ENCODE peak calls at places on chromosomes 4 and X, in eight cellular contexts. Z is HCT116, G is lower leg skin, J is spleen, M is esophagus squamous epithelium, Q is IMR-90, X is Peyer's patch, U is K562. N is an unnamed sample.
A peak's percentile ranks its signal among the peaks of the same experiment; 100 is the strongest.

GRCh38 chr4:124144302-124144701 is 568.2 kb downstream of the ANKRD50 start:
- DNase-seq in Z (no peak), G (no peak), J (no peak), M (no peak), Q (no peak), X (no peak), U (no peak), N (no peak)

GRCh38 chr4:136581119-136581518 is 951.2 kb downstream of the PCDH18 start:
- DNase-seq in Z (no peak), G (no peak), J (no peak), M (no peak), Q (no peak), X (no peak), U (no peak), N (no peak)

GRCh38 chrX:102516314-102516936 is at the start of gene TMSB15A:
- DNase-seq in Z (no peak), G (peak; percentile 90), J (peak; percentile 84), M (no peak), Q (peak; percentile 28), X (peak; percentile 72), U (peak; percentile 64), N (peak; percentile 57)

GRCh38 chrX:116417968-116418367 is 18.4 kb upstream of the SLC6A14 start:
- DNase-seq in Z (no peak), G (no peak), J (no peak), M (no peak), Q (no peak), X (no peak), U (no peak), N (no peak)

GRCh38 chr4:46219872-46220271 is 96.0 kb upstream of the GABRG1 start:
- DNase-seq in Z (no peak), G (no peak), J (no peak), M (no peak), Q (no peak), X (no peak), U (no peak), N (no peak)

GRCh38 chr4:155602351-155603140 is 64.1 kb upstream of the GUCY1A1 start:
- DNase-seq in Z (no peak), G (no peak), J (no peak), M (no peak), Q (no peak), X (no peak), U (no peak), N (no peak)

GRCh38 chr4:18684932-18685331 is 663.4 kb upstream of the LCORL start:
- DNase-seq in Z (no peak), G (no peak), J (no peak), M (no peak), Q (no peak), X (no peak), U (no peak), N (no peak)

GRCh38 chrX:115367455-115367854 is 77.9 kb downstream of the LUZP4 start:
- DNase-seq in Z (no peak), G (no peak), J (no peak), M (no peak), Q (peak; percentile 56), X (no peak), U (no peak), N (no peak)

GRCh38 chrX:23317799-23318724 is 16.6 kb upstream of the PTCHD1 start:
- DNase-seq in Z (no peak), G (no peak), J (no peak), M (no peak), Q (no peak), X (no peak), U (peak; percentile 41), N (no peak)

GRCh38 chrX:257681-258289 is 23.4 kb upstream of the PLCXD1 start:
- DNase-seq in Z (no peak), G (peak; percentile 83), J (peak; percentile 67), M (no peak), Q (no peak), X (no peak), U (no peak), N (no peak)

GRCh38 chrX:68832516-68833447 is 4.0 kb downstream of the EFNB1 start:
- DNase-seq in Z (no peak), G (peak; percentile 79), J (no peak), M (no peak), Q (no peak), X (peak; percentile 37), U (no peak), N (peak; percentile 16)

DNA sequence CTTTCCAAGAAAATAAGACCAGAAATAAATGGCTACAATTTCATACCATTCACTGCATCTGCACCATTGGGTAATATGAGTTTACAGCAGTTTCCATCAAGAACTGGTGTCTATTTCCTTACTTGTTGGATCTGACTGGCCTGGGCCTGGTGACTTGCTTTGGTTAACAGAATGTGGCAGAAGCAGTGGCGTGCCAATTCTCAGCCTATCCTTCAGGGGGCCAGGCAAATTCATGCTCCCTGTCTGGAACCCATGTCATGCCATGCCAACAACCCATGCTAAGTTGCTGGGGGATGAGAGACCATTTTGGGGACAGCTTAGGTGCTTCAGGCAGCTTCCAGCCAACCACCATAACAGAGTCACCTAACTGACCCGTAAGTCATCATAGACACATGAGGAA is 656.7 kb downstream of the SPOCK3 start:
- DNase-seq in Z (no peak), G (no peak), J (no peak), M (no peak), Q (no peak), X (no peak), U (no peak), N (no peak)
- TF ChIP-seq CTCF in Z (peak; percentile 7), G (no peak), J (no peak), M (no peak), Q (no peak), X (no peak), U (no peak), N (no peak)

GRCh38 chr4:184269879-184270430 is 52.3 kb upstream of the ENPP6 start:
- DNase-seq in Z (no peak), G (no peak), J (no peak), M (no peak), Q (no peak), X (no peak), U (no peak), N (no peak)

GRCh38 chr4:184275766-184276165 is 58.1 kb upstream of the ENPP6 start:
- DNase-seq in Z (no peak), G (no peak), J (no peak), M (no peak), Q (peak; percentile 33), X (no peak), U (no peak), N (no peak)

GRCh38 chr4:184270808-184271413 is 53.2 kb upstream of the ENPP6 start:
- DNase-seq in Z (no peak), G (no peak), J (no peak), M (no peak), Q (no peak), X (no peak), U (no peak), N (no peak)

GRCh38 chr4:184274288-184274951 is 56.7 kb upstream of the ENPP6 start:
- DNase-seq in Z (no peak), G (no peak), J (no peak), M (no peak), Q (no peak), X (no peak), U (no peak), N (no peak)

DNA sequence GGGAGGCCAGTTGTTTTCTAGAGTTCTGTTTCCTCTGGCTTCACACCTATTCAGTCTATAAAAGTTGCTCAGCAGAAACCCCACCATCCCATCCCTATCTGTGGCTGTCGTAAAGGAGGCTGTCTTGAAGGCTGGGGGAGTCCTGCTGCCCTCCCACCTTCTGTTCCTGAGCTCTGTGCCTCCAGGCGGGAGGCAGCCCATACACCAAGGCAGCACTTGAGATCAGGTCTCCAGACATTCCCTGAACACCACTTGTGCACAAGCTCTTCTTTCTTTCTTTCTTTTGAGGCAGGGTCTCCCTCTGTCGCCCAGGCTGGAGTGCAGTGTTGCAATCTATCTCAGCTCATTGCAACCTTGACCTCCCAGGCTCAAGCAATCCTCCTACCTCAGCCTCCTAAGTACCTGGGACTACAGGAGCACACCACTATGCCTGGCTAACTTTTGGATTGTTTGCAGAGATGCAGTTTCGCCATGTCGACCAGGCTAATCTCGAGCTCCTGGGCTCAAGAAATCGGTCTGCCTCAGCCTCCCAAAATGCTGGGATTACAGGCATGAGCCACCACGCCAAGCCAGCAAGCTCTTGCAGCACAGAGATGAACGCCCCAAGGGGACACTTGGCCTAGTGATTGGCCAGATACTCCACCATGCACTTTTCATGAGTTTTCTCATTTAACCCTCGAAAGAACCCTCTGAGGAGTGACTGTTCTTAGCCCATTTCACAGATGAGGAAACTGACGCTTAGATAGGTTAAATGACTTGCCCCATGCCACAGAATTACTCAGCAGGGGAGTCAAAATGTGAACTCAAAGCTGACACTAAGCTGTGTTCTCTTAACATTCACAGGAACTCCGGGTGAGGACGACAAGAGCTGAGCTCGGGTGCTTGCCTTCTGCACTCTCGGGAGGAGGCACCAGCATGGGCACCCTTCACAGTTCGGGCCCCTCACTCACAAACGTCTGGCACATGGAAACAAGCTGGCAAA is 55.8 kb upstream of the ENPP6 start:
- DNase-seq in Z (no peak), G (no peak), J (no peak), M (no peak), Q (no peak), X (no peak), U (no peak), N (no peak)
- TF ChIP-seq POLR2A in Z (no peak), G (no peak), J (no peak), M (no peak), Q (no peak), X (no peak), U (no peak), N (no peak)

DNA sequence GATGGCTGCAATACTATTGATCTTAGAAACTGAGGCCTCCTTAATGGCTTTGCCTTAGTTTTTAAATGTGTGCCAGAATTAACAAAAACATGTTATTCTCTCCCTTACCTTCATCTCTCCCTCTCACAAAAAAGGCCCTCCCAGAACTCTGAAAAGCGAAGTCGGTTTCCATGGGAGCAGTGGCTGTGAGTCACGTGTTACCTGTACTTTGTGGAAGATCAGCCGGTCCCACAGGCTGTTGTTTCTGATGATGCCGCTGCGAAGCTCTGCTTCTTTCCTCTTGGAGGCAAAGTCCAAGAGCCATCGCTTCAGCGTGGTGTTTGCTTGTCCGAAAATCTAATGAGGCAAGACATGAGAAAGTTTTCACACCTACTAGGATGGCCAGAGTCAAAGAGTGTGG is 32.5 kb upstream of the CENPU start:
- DNase-seq in Z (no peak), G (no peak), J (no peak), M (no peak), Q (no peak), X (no peak), U (no peak), N (no peak)
- TF ChIP-seq CTCF in Z (no peak), G (no peak), J (no peak), M (no peak), Q (no peak), X (no peak), U (no peak), N (no peak)

DNA sequence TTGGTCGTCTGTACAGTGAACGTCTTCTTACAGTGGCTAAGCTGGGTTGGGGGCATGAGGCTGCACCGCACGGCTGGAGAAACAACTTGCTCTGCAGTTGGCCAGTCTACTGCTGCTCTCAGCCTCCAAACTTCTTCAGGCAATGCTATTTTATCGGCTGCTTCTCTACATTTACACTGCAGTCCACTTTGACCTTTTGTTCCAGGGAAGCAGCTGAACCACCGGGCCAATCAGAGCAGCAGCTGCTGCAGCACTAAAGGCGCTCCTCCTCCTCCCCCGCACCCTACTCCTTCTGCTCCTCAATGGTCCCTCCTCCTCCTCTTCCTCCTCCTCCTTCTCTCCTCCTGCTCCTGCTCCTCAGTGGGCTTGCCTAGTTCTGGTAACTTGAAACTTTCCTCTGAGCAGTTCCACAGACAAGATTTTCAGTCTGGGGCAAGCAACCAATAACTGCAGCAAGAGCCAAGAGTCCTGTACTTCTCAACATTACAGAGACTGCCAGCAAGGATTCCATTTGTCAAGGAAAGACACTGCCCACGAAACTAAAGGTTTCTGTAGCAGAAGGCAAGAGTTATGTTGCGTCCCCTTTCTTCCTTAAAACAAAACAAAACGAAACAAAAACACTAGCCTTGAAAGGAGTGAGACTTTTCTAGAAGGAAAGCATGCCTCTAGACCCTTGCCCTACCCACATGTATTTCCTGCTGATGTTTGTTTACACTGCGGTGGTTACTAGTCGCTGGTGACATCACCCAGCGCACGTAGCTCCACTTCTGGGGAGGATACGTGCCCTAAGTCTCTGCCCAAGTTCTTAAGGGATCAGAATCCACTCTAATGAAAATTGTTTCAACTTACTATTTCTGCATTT is 125.7 kb upstream of the NAP1L5 start:
- DNase-seq in Z (peak; percentile 29), G (peak; percentile 95), J (peak; percentile 91), M (peak; percentile 24), Q (peak; percentile 98), X (peak; percentile 93), U (peak; percentile 92), N (peak; percentile 93)
- TF ChIP-seq POLR2A in Z (no peak), G (no peak), J (peak; percentile 36), M (peak; percentile 65), Q (peak; percentile 79), X (peak; percentile 68), U (peak; percentile 59), N (no peak)